ENCODE peak calls at places on chromosomes 6 and 20, in ten cellular contexts. R, S, U, M, O, P, J, K, N and E are unnamed samples.

GRCh38 chr6:115396112-115396906 is 664.4 kb downstream of the FRK start:
- DNase-seq in P (no peak), M (no peak), J (no peak), S (no peak), K (no peak), O (no peak), R (no peak), U (no peak), N (no peak), E (no peak)

GRCh38 chr6:133892444-133893323 is 3.8 kb downstream of the TCF21 start:
- DNase-seq in R (no peak), U (no peak), J (no peak), O (no peak), K (no peak), S (no peak), P (no peak), N (peak), M (no peak), E (no peak)

GRCh38 chr20:9392892-9393857 is 121.2 kb upstream of the LAMP5 start:
- DNase-seq in U (no peak), O (peak), S (peak), M (peak), K (no peak), P (no peak), N (peak), J (peak), R (no peak), E (peak)

GRCh38 chr20:44702776-44703175 is 12.4 kb upstream of the CCN5 start:
- DNase-seq in U (peak), M (peak), O (no peak), R (peak), K (no peak), J (peak), P (no peak), N (no peak), S (peak), E (no peak)

GRCh38 chr6:24405262-24405661 is 2.5 kb downstream of the MRS2 start:
- DNase-seq in R (no peak), J (no peak), S (no peak), U (no peak), P (no peak), N (no peak), O (no peak), K (no peak), M (no peak), E (no peak)

GRCh38 chr6:52489881-52490280 is 69.7 kb downstream of the EFHC1 start:
- DNase-seq in R (no peak), J (no peak), U (no peak), O (no peak), K (no peak), N (no peak), P (no peak), S (no peak), M (no peak), E (no peak)

GRCh38 chr6:48426636-48427035 is 315.6 kb upstream of the PTCHD4 start:
- DNase-seq in O (no peak), S (no peak), P (no peak), U (no peak), N (no peak), K (no peak), J (no peak), R (no peak), M (no peak), E (peak)

GRCh38 chr6:52293067-52293466 is 8.5 kb upstream of the MCM3 start:
- DNase-seq in S (no peak), N (peak), R (no peak), P (no peak), K (no peak), U (no peak), J (no peak), O (no peak), M (no peak), E (no peak)

GRCh38 chr20:4171538-4172116 is 156.3 kb upstream of the RNF24 start:
- DNase-seq in U (no peak), P (no peak), K (no peak), M (no peak), J (no peak), R (no peak), S (no peak), N (peak), O (peak), E (no peak)

GRCh38 chr20:58702859-58703648 is 10.5 kb downstream of the NPEPL1 start:
- DNase-seq in J (peak), N (no peak), U (peak), R (no peak), S (peak), K (no peak), O (no peak), M (peak), P (no peak), E (no peak)

GRCh38 chr6:11770546-11771466 is 7.8 kb downstream of the ADTRP start:
- DNase-seq in K (no peak), S (peak), U (peak), J (peak), N (peak), P (no peak), M (peak), O (no peak), R (peak), E (no peak)
- TF ChIP-seq POLR2AphosphoS5 in K (peak), S (peak), U (peak), J (no peak), N (peak), P (no peak), M (peak), O (no peak), R (peak), E (no peak)

DNA sequence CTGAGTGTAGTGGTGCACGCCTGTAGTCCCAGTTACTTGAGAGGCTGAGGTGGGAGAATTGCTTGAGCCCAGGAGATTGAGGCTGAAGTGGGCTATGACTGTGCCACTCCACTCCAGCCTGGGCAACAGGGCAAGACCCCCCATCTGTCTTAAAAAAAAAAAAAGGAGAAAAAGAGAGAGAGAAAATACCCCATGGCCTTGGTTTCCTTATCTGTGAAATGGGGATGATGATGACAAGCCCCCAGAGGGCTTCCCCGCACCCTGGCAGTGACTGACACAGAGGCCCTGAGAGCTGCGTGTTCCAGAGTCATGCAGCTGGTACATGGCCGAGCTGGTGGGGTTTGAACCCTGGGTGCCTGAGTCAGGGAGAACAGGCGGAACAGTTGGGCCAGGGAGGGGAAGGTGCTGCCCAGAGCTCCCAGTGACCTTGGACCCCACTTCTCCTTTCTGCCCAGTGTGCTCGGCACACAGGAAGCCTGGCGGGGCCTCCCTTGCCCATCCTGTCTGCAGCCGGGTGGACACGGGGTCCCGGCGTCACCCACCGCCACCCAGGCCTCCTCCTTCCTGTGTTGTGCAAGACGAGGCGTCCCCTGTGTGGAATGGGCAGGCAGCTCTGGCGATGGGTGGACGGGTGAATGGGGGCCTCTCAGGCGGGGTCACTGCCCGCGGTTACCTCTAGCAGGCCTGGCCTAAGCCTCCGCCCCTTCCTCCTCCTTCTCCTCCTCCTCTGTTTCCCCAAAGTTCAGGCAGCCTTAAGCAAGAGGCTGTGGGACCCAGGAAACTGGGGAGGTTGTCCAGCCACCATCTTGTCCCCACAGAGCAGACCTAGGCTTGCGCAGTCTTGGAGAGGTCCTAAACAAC is 84.2 kb downstream of the CEBPB start:
- DNase-seq in J (peak), N (no peak), S (peak), O (peak), M (peak), P (no peak), K (no peak), U (peak), R (no peak), E (peak)
- H3K27ac ChIP-seq in J (peak), N (no peak), S (peak), O (peak), M (peak), P (no peak), K (peak), U (peak), R (peak), E (peak)

DNA sequence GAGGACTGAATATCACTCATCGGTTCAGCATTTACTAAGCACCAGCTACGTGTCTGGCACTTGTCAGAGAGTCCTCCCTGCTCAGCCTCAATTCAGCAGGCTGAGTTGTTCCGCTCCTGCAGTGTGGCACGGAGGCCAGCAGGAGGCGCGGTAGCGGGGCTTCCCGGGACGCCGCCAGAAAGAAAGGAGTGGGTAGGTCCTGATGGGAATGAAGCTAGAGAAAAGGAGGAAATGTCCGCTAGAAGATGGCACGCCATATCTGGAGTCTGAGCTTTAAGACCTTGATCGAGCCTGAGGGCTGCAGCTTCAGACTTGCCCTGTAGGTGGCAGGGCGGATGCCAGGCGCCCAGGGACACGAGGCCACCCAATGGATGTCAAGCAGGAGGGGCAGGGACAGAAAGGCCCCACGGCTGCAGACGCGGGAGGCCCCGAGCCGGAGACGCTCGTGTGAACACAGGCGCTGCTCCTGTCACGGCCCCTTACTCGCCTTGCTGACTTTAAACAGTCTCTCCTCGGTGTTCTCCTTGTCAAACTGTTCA is 18.7 kb downstream of the SERPINB6 start:
- DNase-seq in O (peak), M (peak), N (peak), P (peak), K (no peak), U (peak), S (peak), J (peak), R (peak), E (peak)
- TF ChIP-seq POLR2AphosphoS5 in O (no peak), M (peak), N (no peak), P (no peak), K (peak), U (peak), S (peak), J (peak), R (peak), E (no peak)

DNA sequence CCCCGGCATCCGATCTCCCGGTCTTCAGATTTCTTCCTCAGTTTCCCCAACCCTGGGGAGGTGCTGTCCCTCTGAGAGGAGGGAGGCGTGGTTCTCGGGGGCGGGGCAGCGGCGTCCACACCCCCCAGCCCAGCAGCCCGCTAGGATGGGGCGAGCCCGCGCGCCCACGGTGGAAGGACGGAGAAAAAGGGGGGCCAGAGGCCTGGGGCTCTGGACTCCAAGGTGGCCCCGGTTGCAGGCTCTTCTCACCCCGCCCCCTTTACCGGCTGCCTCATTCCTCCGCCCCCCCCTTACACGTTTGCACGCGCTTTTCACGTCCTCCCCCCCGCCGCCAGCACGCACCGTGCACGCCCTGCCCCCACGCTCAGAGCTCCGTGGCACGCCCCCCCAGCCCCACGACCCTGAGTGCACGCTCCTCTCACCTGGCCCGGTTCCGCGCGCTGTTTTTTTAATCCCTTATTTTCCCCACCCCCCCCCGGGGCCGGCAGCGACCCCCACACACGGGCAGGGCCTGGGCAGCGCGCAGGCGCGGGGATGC is 402 bp downstream of the ZBTB12 start:
- DNase-seq in S (peak), N (peak), M (peak), R (no peak), P (no peak), K (no peak), U (peak), J (peak), O (no peak), E (peak)
- H3K27ac ChIP-seq in S (peak), N (peak), M (peak), R (peak), P (peak), K (peak), U (peak), J (peak), O (peak), E (peak)

GRCh38 chr6:44151348-44152108 is 7.1 kb upstream of the CAPN11 start:
- DNase-seq in P (no peak), N (peak), J (peak), U (peak), M (peak), R (peak), O (peak), S (peak), K (no peak), E (peak)
- TF ChIP-seq POLR2AphosphoS5 in P (no peak), N (no peak), J (no peak), U (peak), M (no peak), R (no peak), O (no peak), S (peak), K (no peak), E (no peak)

GRCh38 chr6:409370-409972 is 17.9 kb downstream of the IRF4 start:
- DNase-seq in P (no peak), J (no peak), K (no peak), S (no peak), N (no peak), U (no peak), M (no peak), R (no peak), O (no peak), E (no peak)

GRCh38 chr6:404685-405423 is 13.3 kb downstream of the IRF4 start:
- DNase-seq in S (no peak), P (no peak), R (no peak), U (no peak), J (no peak), M (no peak), O (no peak), N (no peak), K (no peak), E (no peak)

GRCh38 chr6:410555-411395 is 19.2 kb downstream of the IRF4 start:
- DNase-seq in K (no peak), U (no peak), S (no peak), R (no peak), J (peak), N (no peak), O (no peak), M (no peak), P (no peak), E (no peak)

GRCh38 chr6:408599-409102 is 17.1 kb downstream of the IRF4 start:
- DNase-seq in R (no peak), M (no peak), S (no peak), J (peak), N (peak), P (no peak), U (no peak), O (peak), K (no peak), E (peak)

GRCh38 chr6:408148-408547 is 16.6 kb downstream of the IRF4 start:
- DNase-seq in O (no peak), M (no peak), N (no peak), R (no peak), U (no peak), J (no peak), P (no peak), S (no peak), K (no peak), E (no peak)
- H3K27ac ChIP-seq in O (no peak), M (no peak), N (no peak), R (no peak), U (no peak), J (no peak), P (no peak), S (no peak), K (no peak), E (no peak)

GRCh38 chr20:31851240-31851955 is 6.0 kb upstream of the FOXS1 start:
- DNase-seq in J (no peak), R (no peak), P (no peak), M (no peak), U (no peak), N (no peak), K (no peak), O (no peak), S (no peak), E (no peak)
- TF ChIP-seq POLR2AphosphoS5 in J (no peak), R (no peak), P (no peak), M (no peak), U (no peak), N (no peak), K (no peak), O (no peak), S (no peak), E (no peak)

GRCh38 chr6:97049254-97050004 is 124.9 kb downstream of the KLHL32 start:
- DNase-seq in M (no peak), P (no peak), S (no peak), N (no peak), K (no peak), R (no peak), U (no peak), J (no peak), O (peak), E (peak)
- H3K27ac ChIP-seq in M (no peak), P (no peak), S (no peak), N (no peak), K (no peak), R (no peak), U (peak), J (no peak), O (no peak), E (no peak)

DNA sequence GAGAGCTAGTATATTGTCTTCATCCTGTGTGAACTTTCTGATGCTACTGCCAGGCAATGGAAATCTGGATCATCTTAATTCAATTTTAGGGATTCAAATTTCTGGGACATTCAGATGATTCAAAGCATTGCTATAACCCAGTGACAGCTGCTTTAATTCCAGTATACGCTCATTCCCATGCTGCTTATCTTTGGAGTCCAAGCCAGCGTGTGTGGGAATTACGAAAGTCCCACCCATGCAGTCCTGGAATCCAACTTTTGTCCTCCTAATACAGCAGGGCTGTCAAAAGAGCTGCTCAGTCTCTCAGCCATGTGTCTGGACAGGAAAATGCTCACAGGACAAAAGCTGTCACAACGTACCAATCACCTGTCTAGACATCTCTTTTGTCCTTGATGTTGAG is 219.8 kb downstream of the LAMA2 start:
- DNase-seq in M (peak), S (peak), P (no peak), R (no peak), K (no peak), U (no peak), N (no peak), O (no peak), J (no peak), E (no peak)
- TF ChIP-seq POLR2AphosphoS5 in M (peak), S (peak), P (no peak), R (no peak), K (no peak), U (no peak), N (no peak), O (no peak), J (peak), E (no peak)

GRCh38 chr6:7196019-7196402 is 88.2 kb downstream of the RREB1 start:
- DNase-seq in J (no peak), P (no peak), S (no peak), O (no peak), K (no peak), U (no peak), M (no peak), R (no peak), N (no peak), E (no peak)

GRCh38 chr6:7195330-7196018 is 87.7 kb downstream of the RREB1 start:
- DNase-seq in S (peak), J (no peak), R (no peak), N (no peak), O (no peak), M (no peak), U (no peak), P (no peak), K (no peak), E (no peak)

GRCh38 chr6:7196685-7197283 is 89.0 kb downstream of the RREB1 start:
- DNase-seq in O (no peak), N (no peak), K (no peak), U (no peak), R (no peak), S (no peak), M (no peak), J (no peak), P (no peak), E (no peak)

GRCh38 chr6:7198833-7199800 is 91.4 kb downstream of the RREB1 start:
- DNase-seq in S (no peak), P (no peak), O (no peak), N (no peak), K (no peak), J (no peak), M (no peak), U (no peak), R (no peak), E (no peak)

GRCh38 chr6:7197752-7198151 is 90.0 kb downstream of the RREB1 start:
- DNase-seq in U (no peak), R (no peak), N (no peak), K (no peak), P (no peak), O (no peak), J (no peak), M (no peak), S (no peak), E (no peak)
- H3K27ac ChIP-seq in U (no peak), R (no peak), N (no peak), K (no peak), P (no peak), O (no peak), J (no peak), M (no peak), S (no peak), E (no peak)